ENCODE peak calls at places on chromosomes 7 and 10, in six cellular contexts. V, J, M, Z, Y and B are unnamed samples.

GRCh38 chr7:22610871-22611757 is 111.1 kb upstream of the STEAP1B start:
- DNase-seq in V (no peak), J (no peak), M (peak), Z (no peak), Y (no peak), B (no peak)

GRCh38 chr7:159015081-159015893 is 129.4 kb downstream of the VIPR2 start:
- DNase-seq in V (no peak), J (peak), M (no peak), Z (peak), Y (no peak), B (no peak)

GRCh38 chr7:29229946-29230345 is 35.4 kb downstream of the CHN2 start:
- DNase-seq in V (no peak), J (no peak), M (no peak), Z (no peak), Y (no peak), B (no peak)

GRCh38 chr10:58698777-58699356 is 186.2 kb downstream of the BICC1 start:
- DNase-seq in V (no peak), J (no peak), M (peak), Z (peak), Y (no peak), B (no peak)

GRCh38 chr10:121928528-121928884 is 675 bp upstream of the ATE1 start:
- DNase-seq in V (no peak), J (no peak), M (peak), Z (peak), Y (peak), B (no peak)

GRCh38 chr7:44539669-44540516 is 1.2 kb downstream of the NPC1L1 start:
- DNase-seq in V (no peak), J (no peak), M (no peak), Z (no peak), Y (no peak), B (no peak)

GRCh38 chr7:154640266-154640865 is 362.6 kb downstream of the PAXIP1 start:
- DNase-seq in V (no peak), J (no peak), M (no peak), Z (no peak), Y (no peak), B (no peak)

GRCh38 chr10:124636271-124636993 is 107.7 kb downstream of the FAM53B start:
- DNase-seq in V (no peak), J (no peak), M (no peak), Z (no peak), Y (peak), B (no peak)

GRCh38 chr10:1293636-1294440 is 237.7 kb downstream of the WDR37 start:
- DNase-seq in V (no peak), J (no peak), M (no peak), Z (no peak), Y (no peak), B (no peak)

GRCh38 chr7:30285067-30285530 is 702 bp downstream of the ZNRF2 start:
- DNase-seq in V (no peak), J (peak), M (peak), Z (peak), Y (peak), B (no peak)

GRCh38 chr10:1230138-1230537 is 174.0 kb downstream of the WDR37 start:
- DNase-seq in V (no peak), J (no peak), M (no peak), Z (no peak), Y (no peak), B (no peak)

GRCh38 chr7:46054290-46054689 is 133.2 kb upstream of the IGFBP3 start:
- DNase-seq in V (no peak), J (no peak), M (no peak), Z (peak), Y (no peak), B (no peak)

GRCh38 chr7:50814166-50814565 is 31.5 kb upstream of the GRB10 start:
- DNase-seq in V (no peak), J (no peak), M (no peak), Z (no peak), Y (no peak), B (no peak)

GRCh38 chr10:87702260-87702972 is 42.7 kb downstream of the PAPSS2 start:
- DNase-seq in V (no peak), J (no peak), M (no peak), Z (no peak), Y (no peak), B (no peak)

GRCh38 chr7:132138817-132139216 is 437.5 kb downstream of the PLXNA4 start:
- DNase-seq in V (no peak), J (no peak), M (no peak), Z (no peak), Y (no peak), B (no peak)

GRCh38 chr10:50990568-50991495 is 83.5 kb upstream of the PRKG1 start:
- DNase-seq in V (peak), J (peak), M (peak), Z (peak), Y (no peak), B (no peak)

GRCh38 chr7:100719523-100720319 is 547 bp upstream of the EPO start:
- DNase-seq in V (no peak), J (no peak), M (peak), Z (peak), Y (no peak), B (no peak)
- TF ChIP-seq CTCF in V (no peak), J (no peak), M (peak), Z (peak), Y (no peak), B (no peak)

GRCh38 chr10:95756796-95757657 is 1.1 kb downstream of the ENTPD1 start:
- DNase-seq in V (no peak), J (no peak), M (no peak), Z (no peak), Y (peak), B (no peak)
- H3K4me3 ChIP-seq in V (no peak), J (peak), M (no peak), Z (no peak), Y (peak), B (peak)

GRCh38 chr7:125526958-125527357 is 597.3 kb upstream of the POT1 start:
- DNase-seq in V (no peak), J (no peak), M (no peak), Z (no peak), Y (no peak), B (no peak)
- TF ChIP-seq CTCF in V (no peak), J (no peak), M (no peak), Z (no peak), Y (no peak), B (no peak)

GRCh38 chr10:109855746-109856145 is 67.6 kb downstream of the XPNPEP1 start:
- DNase-seq in V (no peak), J (no peak), M (no peak), Z (no peak), Y (no peak), B (no peak)
- H3K4me3 ChIP-seq in V (no peak), J (no peak), M (no peak), Z (no peak), Y (no peak), B (no peak)

GRCh38 chr7:115561341-115562110 is 469.0 kb downstream of the TFEC start:
- DNase-seq in V (no peak), J (no peak), M (peak), Z (peak), Y (no peak), B (no peak)
- TF ChIP-seq CTCF in V (no peak), J (no peak), M (no peak), Z (no peak), Y (no peak), B (no peak)

DNA sequence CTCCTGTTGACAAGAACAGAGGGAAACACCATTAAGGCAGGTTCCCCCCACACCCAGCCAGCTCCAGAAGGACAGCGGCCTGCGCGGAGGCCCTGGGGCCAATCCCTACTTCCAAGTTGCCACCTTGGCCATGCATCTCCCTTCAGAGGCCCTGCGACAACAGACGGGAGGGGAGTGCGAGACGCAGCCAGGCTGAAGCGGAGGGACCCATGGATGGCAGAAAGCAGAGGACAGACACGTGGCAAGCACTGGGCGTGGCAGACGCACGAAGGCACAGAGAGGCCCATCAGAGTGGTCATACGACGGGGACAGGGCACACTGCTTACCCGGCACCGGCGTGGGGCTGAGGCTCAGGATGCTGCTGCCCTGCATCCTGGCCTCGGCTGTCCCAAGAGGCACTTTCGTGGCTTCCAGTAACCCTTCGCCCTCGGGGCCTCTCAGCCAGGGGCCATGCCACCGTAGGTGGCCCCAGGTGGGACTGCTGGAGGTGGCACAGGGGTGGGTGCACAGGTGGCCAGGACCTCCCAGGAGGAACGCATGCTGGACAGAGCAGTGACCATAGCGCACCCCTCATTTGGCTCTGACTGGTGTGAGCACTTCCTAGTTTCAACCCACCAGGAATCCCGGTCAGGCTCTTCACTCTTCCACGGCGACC is 11.4 kb downstream of the CXCL12 start:
- DNase-seq in V (no peak), J (no peak), M (no peak), Z (no peak), Y (no peak), B (no peak)
- H3K4me3 ChIP-seq in V (no peak), J (no peak), M (no peak), Z (no peak), Y (no peak), B (no peak)

GRCh38 chr10:113283189-113283588 is 269.7 kb upstream of the HABP2 start:
- DNase-seq in V (peak), J (no peak), M (no peak), Z (no peak), Y (no peak), B (no peak)
- TF ChIP-seq CTCF in V (peak), J (peak), M (no peak), Z (no peak), Y (no peak), B (peak)